ENCODE peak calls at places on chromosome 6, in five cellular contexts. One of them, this sample, is unnamed.

GRCh38 chr6:150686566-150686965 is 86.9 kb downstream of the PLEKHG1 start:
- DNase-seq in HCEC 1CT: no peak
- DNase-seq in neural crest cell: no peak
- DNase-seq in 8988T: no peak
- DNase-seq in lower lobe of right lung: no peak
- DNase-seq in this sample: peak

GRCh38 chr6:50655848-50656453 is 57.4 kb upstream of the TFAP2D start:
- DNase-seq in neural crest cell: no peak
- DNase-seq in lower lobe of right lung: no peak
- DNase-seq in HCEC 1CT: no peak
- DNase-seq in 8988T: no peak
- DNase-seq in this sample: peak

GRCh38 chr6:46918830-46919229 is 2.9 kb downstream of the ADGRF5 start:
- DNase-seq in neural crest cell: no peak
- DNase-seq in 8988T: no peak
- DNase-seq in HCEC 1CT: no peak
- DNase-seq in lower lobe of right lung: no peak
- DNase-seq in this sample: no peak

GRCh38 chr6:19465760-19466159 is 371.4 kb upstream of the ID4 start:
- DNase-seq in neural crest cell: no peak
- DNase-seq in lower lobe of right lung: no peak
- DNase-seq in 8988T: no peak
- DNase-seq in HCEC 1CT: no peak
- DNase-seq in this sample: peak

GRCh38 chr6:29603930-29604329 is 19.0 kb downstream of the OR2H2 start:
- DNase-seq in neural crest cell: no peak
- DNase-seq in HCEC 1CT: no peak
- DNase-seq in 8988T: no peak
- DNase-seq in lower lobe of right lung: no peak
- DNase-seq in this sample: no peak

GRCh38 chr6:168035098-168035660 is 37.7 kb downstream of the KIF25 start:
- DNase-seq in neural crest cell: peak
- DNase-seq in lower lobe of right lung: peak
- DNase-seq in 8988T: peak
- DNase-seq in HCEC 1CT: no peak
- DNase-seq in this sample: peak

GRCh38 chr6:123529843-123530242 is 106.9 kb downstream of the TRDN start:
- DNase-seq in 8988T: no peak
- DNase-seq in HCEC 1CT: no peak
- DNase-seq in lower lobe of right lung: no peak
- DNase-seq in neural crest cell: no peak
- DNase-seq in this sample: peak

GRCh38 chr6:143677577-143677890 is 231 bp upstream of the PHACTR2 start:
- DNase-seq in lower lobe of right lung: no peak
- DNase-seq in HCEC 1CT: no peak
- DNase-seq in 8988T: no peak
- DNase-seq in neural crest cell: no peak
- DNase-seq in this sample: no peak

GRCh38 chr6:125153541-125154183 is at the start of gene TPD52L1:
- DNase-seq in HCEC 1CT: peak
- DNase-seq in lower lobe of right lung: peak
- DNase-seq in 8988T: peak
- DNase-seq in neural crest cell: peak
- DNase-seq in this sample: peak

GRCh38 chr6:28769626-28770402 is 154.0 kb downstream of the TRIM27 start:
- DNase-seq in lower lobe of right lung: no peak
- DNase-seq in neural crest cell: no peak
- DNase-seq in 8988T: no peak
- DNase-seq in HCEC 1CT: peak
- DNase-seq in this sample: peak

GRCh38 chr6:156781882-156782631 is 4.9 kb downstream of the ARID1B start:
- DNase-seq in HCEC 1CT: peak
- DNase-seq in 8988T: no peak
- DNase-seq in neural crest cell: no peak
- DNase-seq in lower lobe of right lung: no peak
- DNase-seq in this sample: no peak

GRCh38 chr6:43509984-43510826 is at the start of gene LRRC73:
- DNase-seq in neural crest cell: peak
- DNase-seq in lower lobe of right lung: peak
- DNase-seq in 8988T: peak
- DNase-seq in HCEC 1CT: peak
- DNase-seq in this sample: peak